ENCODE peak calls at places on chromosomes 16 and 17, in nine cellular contexts. Z is HCT116, T is neural progenitor cell, I is SK-N-SH, K is GM23338, L is GM23248, F is hepatocyte, M is PC-3, P is MM.1S. E is an unnamed sample.

GRCh38 chr17:48276776-48277175 is 153.2 kb downstream of the SKAP1 start:
- DNase-seq in Z (no peak), T (no peak), I (no peak), K (no peak), L (no peak), F (no peak), M (no peak), P (no peak), E (no peak)

GRCh38 chr16:695355-696089 is 5.3 kb upstream of the WDR24 start:
- DNase-seq in Z (no peak), T (peak; percentile 60), I (no peak), K (peak; percentile 77), L (peak; percentile 58), F (no peak), M (peak; percentile 62), P (no peak), E (no peak)

GRCh38 chr16:28501258-28502232 is 5.1 kb downstream of the IL27 start:
- DNase-seq in Z (no peak), T (no peak), I (no peak), K (no peak), L (no peak), F (no peak), M (no peak), P (no peak), E (no peak)

GRCh38 chr17:72816406-72816805 is 276.1 kb downstream of the SLC39A11 start:
- DNase-seq in Z (no peak), T (peak; percentile 36), I (no peak), K (no peak), L (no peak), F (no peak), M (no peak), P (no peak), E (no peak)

GRCh38 chr16:88613911-88614817 is 24.2 kb upstream of the IL17C start:
- DNase-seq in Z (no peak), T (no peak), I (no peak), K (no peak), L (peak; percentile 16), F (no peak), M (no peak), P (no peak), E (no peak)

GRCh38 chr17:7034955-7035590 is 742 bp upstream of the SLC16A13 start:
- DNase-seq in Z (no peak), T (no peak), I (no peak), K (no peak), L (no peak), F (no peak), M (no peak), P (peak; percentile 30), E (peak; percentile 38)

GRCh38 chr16:67296422-67296821 is 17.1 kb downstream of the PLEKHG4 start:
- DNase-seq in Z (no peak), T (no peak), I (no peak), K (no peak), L (peak; percentile 70), F (no peak), M (peak; percentile 64), P (no peak), E (no peak)

GRCh38 chr17:17681744-17682292 is 560 bp downstream of the RAI1 start:
- DNase-seq in Z (no peak), T (peak; percentile 68), I (peak; percentile 75), K (no peak), L (peak; percentile 78), F (peak; percentile 72), M (peak; percentile 33), P (peak; percentile 35), E (peak; percentile 71)

GRCh38 chr17:19539841-19540311 is 6.2 kb downstream of the SLC47A1 start:
- DNase-seq in Z (no peak), T (no peak), I (no peak), K (no peak), L (no peak), F (no peak), M (no peak), P (no peak), E (no peak)

GRCh38 chr16:84599528-84600202 is 18.2 kb downstream of the COTL1 start:
- DNase-seq in Z (no peak), T (peak; percentile 92), I (peak; percentile 65), K (peak; percentile 93), L (peak; percentile 87), F (peak; percentile 66), M (no peak), P (no peak), E (peak; percentile 71)

GRCh38 chr17:16938496-16939270 is 33.2 kb downstream of the TNFRSF13B start:
- DNase-seq in Z (no peak), T (no peak), I (no peak), K (no peak), L (no peak), F (peak; percentile 4), M (no peak), P (no peak), E (no peak)

GRCh38 chr17:76824103-76824502 is 44.1 kb upstream of the MGAT5B start:
- DNase-seq in Z (no peak), T (no peak), I (no peak), K (no peak), L (no peak), F (no peak), M (no peak), P (no peak), E (no peak)

GRCh38 chr16:89586853-89587252 is 11.3 kb downstream of the CPNE7 start:
- DNase-seq in Z (no peak), T (no peak), I (peak; percentile 74), K (no peak), L (peak; percentile 69), F (no peak), M (no peak), P (no peak), E (no peak)

GRCh38 chr16:85616608-85617311 is 3.6 kb downstream of the GSE1 start:
- DNase-seq in Z (no peak), T (no peak), I (peak; percentile 45), K (no peak), L (no peak), F (no peak), M (no peak), P (no peak), E (peak; percentile 36)

GRCh38 chr16:63361032-63361624 is 1324.9 kb upstream of the CDH8 start:
- DNase-seq in Z (peak; percentile 15), T (peak; percentile 74), I (peak; percentile 30), K (peak; percentile 75), L (peak; percentile 64), F (peak; percentile 68), M (peak; percentile 52), P (peak; percentile 74), E (peak; percentile 64)

GRCh38 chr16:3596101-3596861 is 15.1 kb downstream of the SLX4 start:
- DNase-seq in Z (no peak), T (no peak), I (no peak), K (no peak), L (no peak), F (no peak), M (no peak), P (no peak), E (no peak)

GRCh38 chr16:30030011-30030685 is 923 bp downstream of the TLCD3B start:
- DNase-seq in Z (no peak), T (peak; percentile 46), I (peak; percentile 63), K (peak; percentile 44), L (no peak), F (no peak), M (no peak), P (no peak), E (no peak)
- H2AFZ ChIP-seq in Z (no peak overlapping the region), T (no peak overlapping the region), I (no peak overlapping the region), K (peak overlapping the region; percentile 56), L (no peak overlapping the region), F (no peak overlapping the region), M (no peak overlapping the region), P (no peak overlapping the region), E (no peak overlapping the region)

DNA sequence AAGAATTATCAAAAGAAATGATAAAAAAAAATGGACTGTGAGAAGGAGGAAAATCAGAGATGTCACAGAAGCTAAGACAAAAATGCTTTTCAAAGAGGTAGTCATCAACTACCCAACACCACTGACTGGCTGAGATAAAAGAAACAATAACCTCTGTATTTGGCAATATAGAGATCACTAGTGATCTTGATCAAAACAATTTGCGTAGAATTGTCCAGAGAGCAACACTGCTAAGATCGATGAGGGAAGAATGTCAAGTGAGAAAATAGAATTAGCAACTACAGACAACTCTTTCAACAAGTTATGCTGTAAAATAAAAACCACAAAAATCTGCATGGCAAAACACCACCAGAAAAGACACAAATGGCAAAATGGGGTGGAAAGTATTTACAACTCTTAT is 66.0 kb downstream of the BRIP1 start:
- DNase-seq in Z (no peak), T (no peak), I (no peak), K (no peak), L (no peak), F (no peak), M (no peak), P (no peak), E (no peak)
- H3K36me3 ChIP-seq in Z (peaks cover 2% of the 10 kb centered on the region), T (peaks cover 18% of the 10 kb centered on the region), I (peaks cover 74% of the 10 kb centered on the region), K (peaks cover 9% of the 10 kb centered on the region), L (no peaks in the 10 kb centered on the region), F (no peaks in the 10 kb centered on the region), M (peaks cover 37% of the 10 kb centered on the region), P (no peaks in the 10 kb centered on the region), E (peaks cover 96% of the 10 kb centered on the region)

GRCh38 chr17:33229028-33229427 is 64.1 kb downstream of the ASIC2 start:
- DNase-seq in Z (no peak), T (no peak), I (no peak), K (no peak), L (no peak), F (no peak), M (no peak), P (no peak), E (no peak)

GRCh38 chr17:33234930-33235685 is 58.0 kb downstream of the ASIC2 start:
- DNase-seq in Z (no peak), T (no peak), I (peak; percentile 24), K (no peak), L (peak; percentile 96), F (peak; percentile 65), M (peak; percentile 88), P (no peak), E (no peak)

GRCh38 chr17:33229499-33229898 is 63.6 kb downstream of the ASIC2 start:
- DNase-seq in Z (no peak), T (no peak), I (no peak), K (no peak), L (no peak), F (no peak), M (no peak), P (no peak), E (no peak)

GRCh38 chr17:33234233-33234632 is 58.9 kb downstream of the ASIC2 start:
- DNase-seq in Z (no peak), T (no peak), I (no peak), K (no peak), L (no peak), F (no peak), M (no peak), P (no peak), E (no peak)

GRCh38 chr17:33233855-33234228 is 59.3 kb downstream of the ASIC2 start:
- DNase-seq in Z (no peak), T (no peak), I (peak; percentile 59), K (no peak), L (peak; percentile 17), F (no peak), M (peak; percentile 19), P (no peak), E (no peak)
- TF ChIP-seq EZH2phosphoT487 in Z (no peak), T (no peak), I (no peak), K (no peak), L (no peak), F (no peak), M (no peak), P (no peak), E (no peak)

DNA sequence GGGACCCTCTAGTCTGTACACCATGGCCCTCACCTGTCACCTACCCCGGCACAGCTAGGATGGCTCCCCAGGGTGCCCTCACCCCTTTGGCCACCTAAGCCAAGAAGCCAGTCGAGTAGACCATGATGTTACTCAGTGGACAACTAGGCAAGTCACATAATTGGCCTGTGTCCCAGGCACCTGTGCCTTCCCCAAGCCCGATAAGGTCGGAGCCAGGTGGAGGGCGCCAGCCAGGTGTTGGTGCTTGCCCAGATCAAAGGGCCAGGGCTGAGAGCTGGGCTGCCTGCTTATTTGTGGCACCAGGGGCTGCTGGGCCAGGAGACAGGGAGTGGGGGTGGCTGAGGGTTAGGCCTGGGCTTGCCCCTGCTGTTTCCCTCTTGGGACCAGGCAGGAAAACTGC is 16.8 kb downstream of the SPNS2 start:
- DNase-seq in Z (no peak), T (no peak), I (no peak), K (no peak), L (no peak), F (no peak), M (no peak), P (no peak), E (no peak)
- H2AFZ ChIP-seq in Z (no peak overlapping the region), T (peak overlapping the region; percentile 66), I (no peak overlapping the region), K (no peak overlapping the region), L (no peak overlapping the region), F (no peak overlapping the region), M (no peak overlapping the region), P (no peak overlapping the region), E (no peak overlapping the region)